ENCODE peak calls at places on chromosomes 4 and X, in six cellular contexts. F is fibroblast of mammary gland, E is right cardiac atrium, W is fibroblast of the aortic adventitia, L is brain microvascular endothelial cell, Q is A549. V is an unnamed sample.

GRCh38 chrX:15882704-15883539 is 28.3 kb upstream of the AP1S2 start:
- DNase-seq in F (peak), E (no peak), W (peak), L (peak), Q (peak), V (no peak)

GRCh38 chr4:142846729-142847606 is 867 bp upstream of the INPP4B start:
- DNase-seq in F (no peak), E (peak), W (peak), L (no peak), Q (peak), V (no peak)

GRCh38 chr4:128698386-128698785 is 111.1 kb upstream of the JADE1 start:
- DNase-seq in F (no peak), E (no peak), W (no peak), L (no peak), Q (no peak), V (no peak)

GRCh38 chr4:83115000-83115399 is 471 bp upstream of the PLAC8 start:
- DNase-seq in F (peak), E (no peak), W (peak), L (peak), Q (no peak), V (no peak)

GRCh38 chr4:20126906-20127305 is 124.8 kb upstream of the SLIT2 start:
- DNase-seq in F (peak), E (no peak), W (peak), L (peak), Q (no peak), V (no peak)

GRCh38 chr4:23135792-23136645 is 443.3 kb downstream of the GBA3 start:
- DNase-seq in F (peak), E (no peak), W (peak), L (peak), Q (peak), V (no peak)

GRCh38 chrX:11449613-11450012 is 156.4 kb downstream of the AMELX start:
- DNase-seq in F (no peak), E (no peak), W (no peak), L (no peak), Q (no peak), V (no peak)

GRCh38 chrX:67100031-67100884 is 443.6 kb upstream of the AR start:
- DNase-seq in F (no peak), E (no peak), W (no peak), L (no peak), Q (no peak), V (peak)

GRCh38 chrX:27163236-27163635 is 299.9 kb downstream of the PPP4R3C start:
- DNase-seq in F (no peak), E (no peak), W (no peak), L (no peak), Q (no peak), V (no peak)

GRCh38 chrX:14013074-14013473 is 16.6 kb downstream of the GEMIN8 start:
- DNase-seq in F (peak), E (no peak), W (peak), L (no peak), Q (no peak), V (no peak)

GRCh38 chrX:9997524-9997923 is 30.4 kb downstream of the CLDN34 start:
- DNase-seq in F (no peak), E (no peak), W (no peak), L (no peak), Q (no peak), V (no peak)

GRCh38 chr4:102299708-102300107 is 45.6 kb downstream of the SLC39A8 start:
- DNase-seq in F (peak), E (peak), W (peak), L (peak), Q (peak), V (no peak)

DNA sequence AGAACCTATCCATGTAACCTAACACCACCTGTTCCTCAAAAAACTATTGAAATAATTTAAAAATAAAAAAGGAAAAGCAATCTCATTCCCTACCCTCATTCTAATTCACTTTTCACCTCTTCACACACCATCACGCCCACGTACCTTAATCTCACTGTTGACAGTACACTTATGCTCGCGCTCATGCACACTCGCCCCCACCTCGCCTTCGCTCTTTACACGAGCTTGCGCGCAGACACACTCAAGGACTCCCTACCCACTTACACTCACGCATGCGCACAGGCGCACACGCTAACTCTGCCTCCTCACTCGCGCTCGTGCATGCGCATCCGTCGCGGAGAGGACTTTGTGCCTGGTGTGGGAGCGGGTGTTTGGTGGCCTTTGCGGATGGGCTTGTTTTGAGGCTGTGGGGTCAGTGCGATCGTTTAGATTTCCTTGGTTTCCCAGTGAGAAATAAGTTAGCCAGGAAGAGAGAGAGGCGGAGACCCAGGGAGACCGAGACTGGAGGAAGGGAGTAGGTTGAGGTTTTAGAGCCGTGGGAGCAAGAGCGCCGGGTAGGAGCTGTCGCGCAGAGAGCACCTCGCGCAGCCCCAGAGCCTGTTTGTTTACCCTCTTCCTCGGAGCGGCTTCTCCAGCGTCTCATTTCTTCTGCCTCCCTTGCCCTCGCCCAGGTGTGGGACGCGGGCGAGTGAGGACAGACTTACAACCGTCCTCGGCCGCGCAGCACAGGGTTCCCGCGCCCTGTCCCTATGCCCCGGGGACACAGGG is 8.1 kb upstream of the GSX2 start:
- DNase-seq in F (peak), E (peak), W (peak), L (no peak), Q (peak), V (peak)
- H3K4me3 ChIP-seq in F (peak), E (peak), W (peak), L (peak), Q (peak), V (no peak)

GRCh38 chr4:185931986-185932385 is 120.0 kb upstream of the SORBS2 start:
- DNase-seq in F (peak), E (no peak), W (no peak), L (peak), Q (no peak), V (no peak)

GRCh38 chr4:185933078-185933581 is 121.1 kb upstream of the SORBS2 start:
- DNase-seq in F (peak), E (no peak), W (peak), L (peak), Q (no peak), V (no peak)

GRCh38 chr4:185931375-185931774 is 119.4 kb upstream of the SORBS2 start:
- DNase-seq in F (no peak), E (no peak), W (no peak), L (no peak), Q (no peak), V (peak)

GRCh38 chr4:185928761-185929455 is 116.9 kb upstream of the SORBS2 start:
- DNase-seq in F (no peak), E (no peak), W (no peak), L (no peak), Q (no peak), V (no peak)

GRCh38 chr4:185932491-185932890 is 120.5 kb upstream of the SORBS2 start:
- DNase-seq in F (peak), E (no peak), W (peak), L (peak), Q (no peak), V (no peak)
- H3K4me3 ChIP-seq in F (no peak), E (no peak), W (peak), L (peak), Q (no peak), V (no peak)

GRCh38 chrX:24081661-24082154 is 27.0 kb downstream of the EIF2S3 start:
- DNase-seq in F (peak), E (peak), W (peak), L (peak), Q (peak), V (peak)
- H3K4me3 ChIP-seq in F (no peak), E (no peak), W (no peak), L (peak), Q (peak), V (no peak)

DNA sequence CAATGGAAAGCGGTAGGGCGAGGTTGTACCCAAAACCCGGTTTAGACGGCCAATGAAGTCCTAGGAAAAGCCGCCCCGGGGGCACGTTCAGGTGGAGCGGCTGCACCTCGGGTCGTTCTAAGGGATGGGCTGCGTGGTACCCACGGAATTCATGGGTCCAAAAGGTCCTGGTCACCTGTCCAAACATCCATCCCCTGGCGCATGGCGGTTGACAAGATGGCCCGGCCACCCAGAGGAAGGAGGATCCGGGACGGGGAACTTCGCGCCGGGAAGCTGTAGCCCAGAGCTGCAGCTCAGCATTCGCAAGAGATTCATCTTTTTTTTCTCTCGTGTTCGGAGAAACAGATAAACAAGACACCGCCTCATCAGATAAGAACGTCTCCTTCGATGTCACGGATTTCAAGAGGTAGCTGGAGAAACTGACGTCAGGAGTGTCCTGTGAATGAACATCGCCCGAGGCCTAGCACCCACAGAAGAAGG is 10.9 kb downstream of the PITX2 start:
- DNase-seq in F (no peak), E (no peak), W (no peak), L (no peak), Q (no peak), V (no peak)
- H3K4me3 ChIP-seq in F (peak), E (no peak), W (no peak), L (no peak), Q (no peak), V (no peak)

DNA sequence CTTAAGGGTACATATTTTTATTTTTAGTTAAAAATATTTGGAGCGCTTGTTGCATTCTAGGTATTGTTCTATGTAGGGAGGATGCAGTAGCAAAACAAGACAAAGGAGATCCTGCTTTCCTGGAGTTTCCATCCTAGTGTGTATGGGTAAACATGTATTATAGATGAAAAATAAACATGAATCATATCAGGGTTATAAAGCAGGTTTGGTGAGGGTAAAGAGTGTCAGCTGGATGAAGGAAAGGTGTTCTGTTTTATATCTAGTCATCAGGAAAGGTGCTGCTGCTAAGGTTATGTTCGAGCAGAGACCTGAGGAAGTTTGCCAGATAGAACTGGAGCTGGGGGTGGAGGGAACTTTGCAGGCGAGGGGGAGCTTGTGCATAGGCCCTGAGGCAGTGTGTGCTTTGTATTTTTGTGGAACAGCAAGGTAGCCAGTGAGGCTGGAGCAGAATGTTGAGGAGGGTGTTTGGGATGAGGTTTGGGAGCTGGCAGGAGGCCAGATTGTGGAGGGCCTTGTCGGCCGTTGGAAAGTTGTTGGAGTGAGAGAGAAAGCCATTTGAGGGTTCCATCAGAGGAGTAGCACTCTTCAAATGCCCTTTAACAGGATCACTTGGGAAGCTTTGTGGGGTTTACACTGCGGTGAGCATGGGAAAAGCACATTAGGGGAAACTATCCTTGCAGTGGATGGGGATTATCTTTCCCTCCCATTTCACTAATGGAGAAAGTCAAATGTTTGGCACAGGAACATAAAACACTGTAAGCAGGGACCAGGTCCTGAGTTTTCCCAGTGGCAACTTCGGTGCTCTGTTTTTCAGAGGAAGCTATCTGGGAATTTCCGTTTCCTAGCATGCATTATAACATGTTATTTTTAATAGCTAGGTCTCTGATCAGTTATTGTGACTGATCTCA is 35.9 kb downstream of the AFF1 start:
- DNase-seq in F (no peak), E (no peak), W (no peak), L (no peak), Q (no peak), V (no peak)
- H3K4me3 ChIP-seq in F (no peak), E (no peak), W (no peak), L (no peak), Q (no peak), V (no peak)

DNA sequence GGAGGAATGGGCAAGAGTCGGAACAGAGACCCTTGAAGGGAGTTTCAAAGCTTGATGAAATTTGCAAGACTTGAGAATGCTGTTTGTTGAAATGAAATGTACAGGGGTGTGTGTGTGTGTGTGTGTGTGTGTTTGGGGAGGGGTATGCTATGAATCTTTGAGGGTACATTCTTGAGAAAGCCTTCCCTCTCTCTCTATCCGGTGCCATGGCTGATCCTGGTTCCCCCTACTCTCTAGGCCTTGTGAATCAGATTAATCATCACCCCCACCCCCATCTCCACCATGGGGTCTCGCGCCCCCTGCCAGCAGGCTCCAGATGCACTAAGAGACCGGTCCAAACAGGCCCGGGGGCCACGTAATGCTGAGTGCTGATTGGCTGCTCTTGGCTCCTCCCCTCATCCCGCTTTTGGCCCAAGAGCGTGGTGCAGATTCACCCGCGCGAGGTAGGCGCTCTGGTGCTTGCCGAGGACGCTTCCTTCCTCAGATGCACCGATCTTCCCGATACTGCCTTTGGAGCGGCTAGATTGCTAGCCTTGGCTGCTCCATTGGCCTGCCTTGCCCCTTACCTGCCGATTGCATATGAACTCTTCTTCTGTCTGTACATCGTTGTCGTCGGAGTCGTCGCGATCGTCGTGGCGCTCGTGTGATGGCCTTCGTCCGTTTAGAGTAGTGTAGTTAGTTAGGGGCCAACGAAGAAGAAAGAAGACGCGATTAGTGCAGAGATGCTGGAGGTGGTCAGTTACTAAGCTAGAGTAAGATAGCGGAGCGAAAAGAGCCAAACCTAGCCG is at the start of gene HTR2C:
- DNase-seq in F (no peak), E (no peak), W (no peak), L (no peak), Q (no peak), V (no peak)
- H3K4me3 ChIP-seq in F (no peak), E (peak), W (no peak), L (no peak), Q (no peak), V (no peak)

V was measured in adrenal gland.